ENCODE peak calls at places on chromosomes 12 and 14, in four cellular contexts. B, T, E and K are unnamed samples.

GRCh38 chr12:111581434-111582132 is 17.5 kb downstream of the ATXN2 start:
- DNase-seq in E (no peak), T (no peak), B (no peak), K (no peak)

GRCh38 chr12:94571556-94571955 is 78.8 kb downstream of the TMCC3 start:
- DNase-seq in E (no peak), B (peak; percentile 19), T (peak; percentile 91), K (no peak)

GRCh38 chr12:91852646-91853045 is 293.0 kb downstream of the BTG1 start:
- DNase-seq in E (no peak), B (no peak), T (no peak), K (no peak)

GRCh38 chr12:99192489-99192888 is 455.1 kb upstream of the GARIN6 start:
- DNase-seq in B (no peak), E (no peak), T (no peak), K (no peak)

GRCh38 chr14:51319181-51319597 is 79.1 kb downstream of the TMX1 start:
- DNase-seq in E (no peak), T (no peak), B (no peak), K (no peak)

GRCh38 chr14:101630056-101630960 is 69.0 kb downstream of the DIO3 start:
- DNase-seq in B (no peak), E (no peak), T (no peak), K (no peak)

GRCh38 chr12:105882404-105882803 is 256.4 kb downstream of the NUAK1 start:
- DNase-seq in B (no peak), E (no peak), T (no peak), K (no peak)

GRCh38 chr14:68729556-68729955 is 63.3 kb downstream of the ZFP36L1 start:
- DNase-seq in E (no peak), T (no peak), B (no peak), K (no peak)

GRCh38 chr12:42039146-42039545 is 105.5 kb downstream of the GXYLT1 start:
- DNase-seq in E (no peak), B (peak; percentile 20), T (no peak), K (no peak)

GRCh38 chr14:32028599-32028998 is 48.5 kb upstream of the ARHGAP5 start:
- DNase-seq in E (no peak), B (no peak), T (no peak), K (no peak)

GRCh38 chr14:54778618-54779017 is 124.0 kb downstream of the GCH1 start:
- DNase-seq in T (no peak), E (no peak), B (no peak), K (no peak)

GRCh38 chr14:86782092-86782580 is 1210.8 kb downstream of the GALC start:
- DNase-seq in B (no peak), E (no peak), T (no peak), K (no peak)

GRCh38 chr12:132143328-132144071 is 619 bp downstream of the DDX51 start:
- DNase-seq in T (no peak), E (no peak), B (peak; percentile 24), K (peak; percentile 20)

GRCh38 chr14:104707629-104708595 is 16.1 kb upstream of the ADSS1 start:
- DNase-seq in B (no peak), E (no peak), T (no peak), K (peak; percentile 30)

GRCh38 chr12:27344760-27345159 is 12.1 kb downstream of the BMAL2 start:
- DNase-seq in T (no peak), B (no peak), E (no peak), K (no peak)

GRCh38 chr14:43031598-43031997 is 1424.9 kb downstream of the LRFN5 start:
- DNase-seq in B (no peak), T (no peak), E (no peak), K (no peak)

GRCh38 chr12:107369679-107370078 is 276.3 kb upstream of the CRY1 start:
- DNase-seq in T (no peak), B (no peak), E (no peak), K (no peak)

GRCh38 chr12:90959538-90960139 is 4.7 kb upstream of the CCER1 start:
- DNase-seq in E (no peak), B (peak; percentile 50), T (peak; percentile 26), K (peak; percentile 25)

GRCh38 chr12:112852810-112853209 is 54.0 kb upstream of the OAS1 start:
- DNase-seq in E (no peak), T (no peak), B (no peak), K (no peak)

GRCh38 chr14:75198291-75198933 is 22.0 kb upstream of the TMED10 start:
- DNase-seq in E (no peak), T (peak; percentile 16), B (no peak), K (no peak)

GRCh38 chr12:128682542-128683315 is 141.0 kb downstream of the SLC15A4 start:
- DNase-seq in T (no peak), E (no peak), B (no peak), K (no peak)

GRCh38 chr12:91143241-91143640 is 31.9 kb upstream of the LUM start:
- DNase-seq in E (no peak), T (no peak), B (no peak), K (no peak)

GRCh38 chr12:11565752-11566151 is 83.7 kb upstream of the ETV6 start:
- DNase-seq in E (no peak), T (no peak), B (no peak), K (no peak)

GRCh38 chr12:65609359-65609771 is 214.9 kb upstream of the HMGA2 start:
- DNase-seq in E (no peak), T (no peak), B (no peak), K (no peak)

GRCh38 chr12:62720661-62721330 is 214.2 kb downstream of the PPM1H start:
- DNase-seq in B (no peak), T (no peak), E (no peak), K (no peak)

GRCh38 chr12:22543246-22544037 is 900 bp downstream of the C2CD5 start:
- DNase-seq in T (peak; percentile 27), B (peak; percentile 68), E (peak; percentile 17), K (peak; percentile 20)

GRCh38 chr12:12266389-12266872 is 413 bp downstream of the LRP6 start:
- DNase-seq in B (no peak), T (no peak), E (peak; percentile 53), K (peak; percentile 29)

GRCh38 chr14:106268013-106268727 is 741.8 kb downstream of the TMEM121 start:
- DNase-seq in T (no peak), B (peak; percentile 56), E (no peak), K (no peak)

GRCh38 chr12:14936224-14936861 is 2.0 kb downstream of the ERP27 start:
- DNase-seq in T (no peak), E (peak; percentile 59), B (no peak), K (peak; percentile 25)

GRCh38 chr12:70459786-70460185 is 93.7 kb downstream of the KCNMB4 start:
- DNase-seq in E (no peak), B (no peak), T (no peak), K (no peak)

GRCh38 chr12:2058837-2059236 is 6.0 kb downstream of the CACNA1C start:
- DNase-seq in B (no peak), E (no peak), T (no peak), K (no peak)

GRCh38 chr14:26870722-26871121 is 272.9 kb upstream of the NOVA1 start:
- DNase-seq in B (no peak), E (no peak), T (no peak), K (no peak)

GRCh38 chr12:8968761-8969160 is 19.3 kb upstream of the M6PR start:
- DNase-seq in B (no peak), E (no peak), T (no peak), K (no peak)

GRCh38 chr14:76386922-76387782 is 11.2 kb downstream of the ESRRB start:
- DNase-seq in T (peak; percentile 57), B (peak; percentile 65), E (peak; percentile 91), K (peak; percentile 85)

GRCh38 chr12:97229036-97229435 is 233.6 kb upstream of the RMST start:
- DNase-seq in T (no peak), E (no peak), B (no peak), K (no peak)

GRCh38 chr14:64970041-64970440 is 2.1 kb downstream of the RAB15 start:
- DNase-seq in T (no peak), B (no peak), E (no peak), K (no peak)

GRCh38 chr14:64970776-64971451 is 1.2 kb downstream of the RAB15 start:
- DNase-seq in T (no peak), B (no peak), E (no peak), K (no peak)

GRCh38 chr14:64971890-64972785 is at the start of gene RAB15:
- DNase-seq in B (no peak), E (peak; percentile 43), T (no peak), K (peak; percentile 62)

GRCh38 chr14:64973026-64973442 is 898 bp upstream of the RAB15 start:
- DNase-seq in T (peak; percentile 38), B (no peak), E (no peak), K (no peak)

DNA sequence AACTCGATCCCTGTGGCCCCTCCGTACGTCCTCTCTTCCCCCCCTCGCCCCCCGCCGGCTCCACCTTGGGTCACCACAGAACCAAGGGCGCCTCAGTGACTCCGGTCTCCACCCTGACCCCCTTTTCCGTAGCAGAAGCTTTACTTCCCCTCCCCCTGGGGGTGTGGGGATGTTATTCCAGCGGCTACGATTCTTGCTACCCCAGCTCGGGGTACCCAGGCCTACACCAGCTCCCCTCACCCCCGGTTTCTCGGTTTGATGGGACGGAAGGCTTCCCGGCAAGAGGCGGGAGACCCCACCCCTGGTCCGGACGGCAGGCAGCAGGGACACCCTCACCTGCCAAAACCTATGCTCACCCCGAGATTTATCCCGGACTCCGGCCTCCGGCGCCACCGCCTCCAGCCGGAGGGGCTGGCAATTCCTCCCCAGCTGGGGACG is 665 bp downstream of the RAB15 start:
- DNase-seq in B (no peak), E (no peak), T (no peak), K (no peak)
- TF ChIP-seq ELF4 in B (no peak), E (no peak), T (no peak), K (no peak)

GRCh38 chr12:120117961-120118709 is 1.6 kb upstream of the RAB35 start:
- DNase-seq in B (peak; percentile 76), T (peak; percentile 45), E (peak; percentile 54), K (no peak)
- TF ChIP-seq ELF4 in B (no peak), T (no peak), E (no peak), K (no peak)

GRCh38 chr14:23951590-23952143 is 1.9 kb upstream of the DHRS4 start:
- DNase-seq in E (peak; percentile 73), T (peak; percentile 89), B (no peak), K (no peak)

GRCh38 chr14:23950411-23951135 is 3.0 kb upstream of the DHRS4 start:
- DNase-seq in T (no peak), B (no peak), E (no peak), K (no peak)

DNA sequence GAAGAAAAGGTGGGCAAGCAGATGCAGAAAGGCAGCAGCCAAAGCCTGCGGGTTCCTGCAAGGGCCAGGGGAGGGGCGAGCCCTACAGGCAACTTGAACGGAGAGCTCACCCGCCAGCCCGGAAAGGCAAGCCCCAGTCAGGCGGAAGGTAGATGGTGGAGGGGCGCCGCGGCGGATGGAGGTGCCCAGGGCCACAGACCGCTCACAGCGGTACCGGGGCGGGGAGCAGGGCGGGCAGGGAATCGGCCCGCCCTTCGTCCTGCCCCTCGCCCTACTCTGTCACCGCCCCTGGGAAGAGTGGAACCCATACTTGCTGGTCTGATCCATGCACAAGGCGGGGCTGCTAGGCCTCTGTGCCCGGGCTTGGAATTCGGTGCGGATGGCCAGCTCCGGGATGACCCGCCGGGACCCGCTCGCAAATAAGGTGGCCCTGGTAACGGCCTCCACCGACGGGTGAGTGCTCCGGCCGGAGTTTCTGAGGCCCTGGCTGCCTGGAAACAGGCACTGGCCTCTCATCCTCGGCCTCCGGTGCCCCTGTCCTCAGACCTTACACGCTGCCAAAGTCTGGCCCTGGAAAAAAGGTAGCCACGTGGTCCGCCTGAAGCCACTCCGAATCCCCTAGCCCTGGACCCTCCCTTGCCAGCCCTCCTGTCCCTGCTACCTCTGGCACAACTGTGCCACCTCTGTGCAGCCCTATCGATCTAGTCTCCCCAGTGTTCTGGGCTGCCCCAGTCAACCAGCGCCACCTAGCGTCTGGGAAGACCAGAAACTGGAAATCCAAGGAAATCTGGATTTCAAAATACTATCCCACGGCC is at the start of gene DHRS4:
- DNase-seq in T (peak; percentile 94), B (peak; percentile 76), E (peak; percentile 82), K (peak; percentile 76)
- TF ChIP-seq ELF4 in T (peak; percentile 91), B (no peak), E (no peak), K (no peak)

GRCh38 chr12:75833268-75833667 is 198.3 kb downstream of the PHLDA1 start:
- DNase-seq in E (no peak), B (no peak), T (no peak), K (no peak)
- TF ChIP-seq ELF4 in E (no peak), B (no peak), T (no peak), K (no peak)